ENCODE peak calls at places on chromosomes 3 and 15, in five cellular contexts. V is renal cortical epithelial cell, O is left ventricle myocardium superior, Z is AG20443, E is dorsolateral prefrontal cortex. W is an unnamed sample.

GRCh38 chr3:194949592-194949991 is 263.9 kb downstream of the FAM43A start:
- DNase-seq in V (no peak), O (no peak), Z (no peak), E (no peak), W (no peak)

GRCh38 chr3:31013843-31014242 is 119.4 kb upstream of the GADL1 start:
- DNase-seq in V (peak), O (no peak), Z (no peak), E (no peak), W (no peak)

GRCh38 chr15:80194914-80195313 is 42.1 kb downstream of the FAH start:
- DNase-seq in V (no peak), O (no peak), Z (no peak), E (no peak), W (no peak)

GRCh38 chr3:72633101-72633500 is 215.1 kb downstream of the SHQ1 start:
- DNase-seq in V (peak), O (no peak), Z (no peak), E (no peak), W (no peak)

GRCh38 chr3:53824795-53825194 is 21.4 kb downstream of the CHDH start:
- DNase-seq in V (no peak), O (no peak), Z (no peak), E (no peak), W (no peak)

GRCh38 chr3:129587061-129587460 is 19.4 kb downstream of the PLXND1 start:
- DNase-seq in V (no peak), O (no peak), Z (peak), E (no peak), W (no peak)

GRCh38 chr3:25747033-25747432 is 36.2 kb downstream of the NGLY1 start:
- DNase-seq in V (peak), O (no peak), Z (no peak), E (no peak), W (peak)

GRCh38 chr3:10017636-10018292 is 8.5 kb upstream of the FANCD2 start:
- DNase-seq in V (peak), O (no peak), Z (peak), E (no peak), W (no peak)

W was measured in non-pigmented ciliary epithelial cell.